ENCODE peak calls at places on chromosomes 6 and 20, in five cellular contexts. H is endothelial cell; Z is stimulated activated CD8-positive, alpha-beta memory T cell treated with anti-CD3 and anti-CD28 coated beads, Interleukin-15, amount 100 ng/mL, for 48 hours; I is Peyer's patch; X is AML-193. D is an unnamed sample.

GRCh38 chr6:125940691-125941090 is 15.9 kb upstream of the HINT3 start:
- DNase-seq in H (no peak), Z (no peak), I (no peak), X (no peak), D (no peak)

GRCh38 chr20:8394308-8394945 is 262.4 kb downstream of the PLCB1 start:
- DNase-seq in H (no peak), Z (no peak), I (no peak), X (peak; percentile 98), D (no peak)

GRCh38 chr6:12956991-12957320 is 240.4 kb downstream of the PHACTR1 start:
- DNase-seq in H (no peak), Z (no peak), I (no peak), X (peak; percentile 49), D (no peak)

GRCh38 chr6:108953681-108954080 is 105.5 kb downstream of the ARMC2 start:
- DNase-seq in H (no peak), Z (no peak), I (no peak), X (peak; percentile 46), D (no peak)

GRCh38 chr6:17867880-17868279 is 119.6 kb downstream of the KIF13A start:
- DNase-seq in H (no peak), Z (no peak), I (no peak), X (no peak), D (no peak)

GRCh38 chr6:151721141-151721540 is 86.3 kb upstream of the ESR1 start:
- DNase-seq in H (no peak), Z (no peak), I (no peak), X (no peak), D (no peak)

GRCh38 chr6:27667651-27668441 is 194.9 kb upstream of the ZNF184 start:
- DNase-seq in H (no peak), Z (no peak), I (no peak), X (no peak), D (no peak)

GRCh38 chr6:75268988-75269354 is 15.6 kb downstream of the TMEM30A start:
- DNase-seq in H (no peak), Z (no peak), I (no peak), X (no peak), D (no peak)

GRCh38 chr6:40894962-40895799 is 143.8 kb downstream of the UNC5CL start:
- DNase-seq in H (peak; percentile 69), Z (no peak), I (no peak), X (no peak), D (peak; percentile 84)

GRCh38 chr6:170371588-170371987 is 65.0 kb downstream of the FAM120B start:
- DNase-seq in H (no peak), Z (no peak), I (no peak), X (no peak), D (peak; percentile 73)

GRCh38 chr20:11972478-11972877 is 54.8 kb downstream of the BTBD3 start:
- DNase-seq in H (no peak), Z (no peak), I (no peak), X (no peak), D (no peak)

GRCh38 chr20:31473331-31474096 is 1.4 kb downstream of the DEFB124 start:
- DNase-seq in H (no peak), Z (no peak), I (no peak), X (no peak), D (no peak)

GRCh38 chr6:2632368-2632767 is 118.4 kb downstream of the MYLK4 start:
- DNase-seq in H (no peak), Z (no peak), I (no peak), X (no peak), D (no peak)

GRCh38 chr6:87806635-87807034 is 104.6 kb upstream of the AKIRIN2 start:
- DNase-seq in H (no peak), Z (no peak), I (no peak), X (no peak), D (no peak)

GRCh38 chr20:7505835-7506221 is 434.4 kb downstream of the HAO1 start:
- DNase-seq in H (no peak), Z (no peak), I (no peak), X (no peak), D (no peak)

GRCh38 chr6:116528800-116529199 is 16.7 kb downstream of the TRAPPC3L start:
- DNase-seq in H (no peak), Z (no peak), I (no peak), X (no peak), D (peak; percentile 77)

GRCh38 chr20:2706688-2707352 is 14.2 kb downstream of the EBF4 start:
- DNase-seq in H (no peak), Z (no peak), I (no peak), X (no peak), D (peak; percentile 32)

GRCh38 chr20:56445130-56445529 is 23.3 kb upstream of the RTF2 start:
- DNase-seq in H (no peak), Z (no peak), I (no peak), X (no peak), D (no peak)

GRCh38 chr6:152142116-152142515 is 334.6 kb downstream of the ESR1 start:
- DNase-seq in H (no peak), Z (no peak), I (no peak), X (no peak), D (no peak)

GRCh38 chr6:112796712-112797111 is 449.6 kb downstream of the RFPL4B start:
- DNase-seq in H (no peak), Z (no peak), I (no peak), X (no peak), D (no peak)

GRCh38 chr6:17159240-17159639 is 57.4 kb downstream of the STMND1 start:
- DNase-seq in H (no peak), Z (no peak), I (no peak), X (no peak), D (no peak)

GRCh38 chr6:146813554-146813953 is 214.8 kb downstream of the ADGB start:
- DNase-seq in H (no peak), Z (no peak), I (no peak), X (no peak), D (no peak)

GRCh38 chr20:49986049-49986448 is 3.3 kb downstream of the SNAI1 start:
- DNase-seq in H (no peak), Z (no peak), I (no peak), X (no peak), D (no peak)

GRCh38 chr6:80259113-80259512 is 152.6 kb downstream of the BCKDHB start:
- DNase-seq in H (no peak), Z (no peak), I (no peak), X (no peak), D (no peak)

GRCh38 chr6:38713812-38714211 is 1.3 kb upstream of the DNAH8 start:
- DNase-seq in H (no peak), Z (peak; percentile 60), I (peak; percentile 30), X (peak; percentile 91), D (no peak)

GRCh38 chr20:16273812-16274560 is 299.3 kb downstream of the KIF16B start:
- DNase-seq in H (no peak), Z (no peak), I (no peak), X (no peak), D (no peak)

GRCh38 chr20:48823960-48824497 is 3.8 kb downstream of the PREX1 start:
- DNase-seq in H (no peak), Z (peak; percentile 69), I (no peak), X (peak; percentile 22), D (no peak)

GRCh38 chr6:45709834-45710233 is 305.8 kb downstream of the CLIC5 start:
- DNase-seq in H (no peak), Z (no peak), I (no peak), X (no peak), D (no peak)

GRCh38 chr6:20340459-20340858 is 61.2 kb upstream of the E2F3 start:
- DNase-seq in H (no peak), Z (no peak), I (no peak), X (no peak), D (no peak)

GRCh38 chr6:108689279-108690161 is 128.8 kb downstream of the FOXO3 start:
- DNase-seq in H (no peak), Z (no peak), I (no peak), X (peak; percentile 99), D (peak; percentile 76)

GRCh38 chr20:50799890-50800550 is 5.2 kb downstream of the BCAS4 start:
- DNase-seq in H (no peak), Z (no peak), I (peak; percentile 42), X (no peak), D (no peak)

GRCh38 chr6:4776493-4776966 is 326 bp downstream of the CDYL start:
- DNase-seq in H (peak; percentile 61), Z (no peak), I (peak; percentile 30), X (peak; percentile 59), D (peak; percentile 77)